ENCODE peak calls at places on chromosome 3, in six cellular contexts. One of them, this sample, is unnamed.

GRCh38 chr3:147887797-147888196 is 478.6 kb downstream of the ZIC1 start:
- DNase-seq in midbrain: no peak
- DNase-seq in COR-L47: no peak
- DNase-seq in endothelial cell: no peak
- DNase-seq in stimulated activated CD4-positive, alpha-beta T cell treated with anti-CD3 and anti-CD28 coated beads, Interleukin-4, amount 100 ng/mL, for 4 hours: no peak
- DNase-seq in mesenteric fat pad: no peak
- DNase-seq in this sample: no peak

GRCh38 chr3:38331257-38332022 is 15.1 kb upstream of the XYLB start:
- DNase-seq in midbrain: no peak
- DNase-seq in endothelial cell: no peak
- DNase-seq in stimulated activated CD4-positive, alpha-beta T cell treated with anti-CD3 and anti-CD28 coated beads, Interleukin-4, amount 100 ng/mL, for 4 hours: no peak
- DNase-seq in COR-L47: no peak
- DNase-seq in mesenteric fat pad: no peak
- DNase-seq in this sample: no peak

GRCh38 chr3:59150039-59150438 is 100.2 kb upstream of the CFAP20DC start:
- DNase-seq in midbrain: no peak
- DNase-seq in stimulated activated CD4-positive, alpha-beta T cell treated with anti-CD3 and anti-CD28 coated beads, Interleukin-4, amount 100 ng/mL, for 4 hours: no peak
- DNase-seq in mesenteric fat pad: no peak
- DNase-seq in endothelial cell: no peak
- DNase-seq in COR-L47: no peak
- DNase-seq in this sample: no peak

GRCh38 chr3:176554264-176554663 is 643.0 kb downstream of the TBL1XR1 start:
- DNase-seq in mesenteric fat pad: no peak
- DNase-seq in stimulated activated CD4-positive, alpha-beta T cell treated with anti-CD3 and anti-CD28 coated beads, Interleukin-4, amount 100 ng/mL, for 4 hours: no peak
- DNase-seq in endothelial cell: no peak
- DNase-seq in COR-L47: no peak
- DNase-seq in midbrain: no peak
- DNase-seq in this sample: no peak

GRCh38 chr3:133540896-133541674 is 32.4 kb upstream of the CDV3 start:
- DNase-seq in COR-L47: no peak
- DNase-seq in stimulated activated CD4-positive, alpha-beta T cell treated with anti-CD3 and anti-CD28 coated beads, Interleukin-4, amount 100 ng/mL, for 4 hours: no peak
- DNase-seq in mesenteric fat pad: no peak
- DNase-seq in midbrain: no peak
- DNase-seq in endothelial cell: no peak
- DNase-seq in this sample: peak

GRCh38 chr3:150286390-150287147 is 121.5 kb upstream of the TSC22D2 start:
- DNase-seq in mesenteric fat pad: no peak
- DNase-seq in stimulated activated CD4-positive, alpha-beta T cell treated with anti-CD3 and anti-CD28 coated beads, Interleukin-4, amount 100 ng/mL, for 4 hours: no peak
- DNase-seq in midbrain: no peak
- DNase-seq in endothelial cell: peak
- DNase-seq in COR-L47: peak
- DNase-seq in this sample: peak

GRCh38 chr3:144142151-144142855 is 170.7 kb downstream of the DIPK2A start:
- DNase-seq in midbrain: no peak
- DNase-seq in COR-L47: no peak
- DNase-seq in endothelial cell: no peak
- DNase-seq in mesenteric fat pad: no peak
- DNase-seq in stimulated activated CD4-positive, alpha-beta T cell treated with anti-CD3 and anti-CD28 coated beads, Interleukin-4, amount 100 ng/mL, for 4 hours: no peak
- DNase-seq in this sample: no peak

GRCh38 chr3:10182950-10183349 is 18.2 kb downstream of the IRAK2 start:
- DNase-seq in endothelial cell: no peak
- DNase-seq in COR-L47: no peak
- DNase-seq in midbrain: no peak
- DNase-seq in stimulated activated CD4-positive, alpha-beta T cell treated with anti-CD3 and anti-CD28 coated beads, Interleukin-4, amount 100 ng/mL, for 4 hours: no peak
- DNase-seq in mesenteric fat pad: no peak
- DNase-seq in this sample: no peak

GRCh38 chr3:152258448-152259302 is 10.1 kb upstream of the MBNL1 start:
- DNase-seq in mesenteric fat pad: no peak
- DNase-seq in endothelial cell: no peak
- DNase-seq in midbrain: no peak
- DNase-seq in COR-L47: no peak
- DNase-seq in stimulated activated CD4-positive, alpha-beta T cell treated with anti-CD3 and anti-CD28 coated beads, Interleukin-4, amount 100 ng/mL, for 4 hours: peak
- DNase-seq in this sample: no peak

GRCh38 chr3:95333826-95334225 is 1271.0 kb downstream of the NSUN3 start:
- DNase-seq in mesenteric fat pad: no peak
- DNase-seq in midbrain: no peak
- DNase-seq in endothelial cell: no peak
- DNase-seq in COR-L47: no peak
- DNase-seq in stimulated activated CD4-positive, alpha-beta T cell treated with anti-CD3 and anti-CD28 coated beads, Interleukin-4, amount 100 ng/mL, for 4 hours: no peak
- DNase-seq in this sample: no peak

GRCh38 chr3:24963762-24964625 is 464.1 kb upstream of the RARB start:
- DNase-seq in COR-L47: no peak
- DNase-seq in midbrain: peak
- DNase-seq in mesenteric fat pad: no peak
- DNase-seq in endothelial cell: peak
- DNase-seq in stimulated activated CD4-positive, alpha-beta T cell treated with anti-CD3 and anti-CD28 coated beads, Interleukin-4, amount 100 ng/mL, for 4 hours: no peak
- DNase-seq in this sample: peak